ENCODE peak calls at places on chromosomes 1 and 21, in four cellular contexts. E, A, F and U are unnamed samples.

GRCh38 chr1:6672558-6672957 is 29.1 kb downstream of the DNAJC11 start:
- DNase-seq in E (no peak), A (peak), F (no peak), U (no peak)

GRCh38 chr1:81217058-81217457 is 583.7 kb upstream of the ADGRL2 start:
- DNase-seq in E (no peak), A (no peak), F (no peak), U (no peak)

GRCh38 chr1:85297855-85298629 is 21.6 kb upstream of the BCL10 start:
- DNase-seq in E (peak), A (peak), F (peak), U (peak)

GRCh38 chr1:112818990-112819689 is 104.0 kb upstream of the PPM1J start:
- DNase-seq in E (no peak), A (no peak), F (no peak), U (no peak)

GRCh38 chr1:241423541-241424479 is 66.8 kb upstream of the RGS7 start:
- DNase-seq in E (peak), A (no peak), F (peak), U (peak)

GRCh38 chr1:115237507-115237906 is 100.5 kb downstream of the NGF start:
- DNase-seq in E (no peak), A (no peak), F (no peak), U (no peak)

GRCh38 chr1:172990598-172991215 is 60.0 kb downstream of the TNFSF18 start:
- DNase-seq in E (no peak), A (no peak), F (no peak), U (no peak)

GRCh38 chr1:201954263-201955008 is 867 bp upstream of the TIMM17A start:
- DNase-seq in E (no peak), A (no peak), F (peak), U (peak)

GRCh38 chr1:176768532-176768931 is 305.6 kb downstream of the PAPPA2 start:
- DNase-seq in E (no peak), A (no peak), F (no peak), U (no peak)

GRCh38 chr1:8598060-8598724 is 219.2 kb downstream of the RERE start:
- DNase-seq in E (peak), A (peak), F (no peak), U (no peak)

GRCh38 chr1:164311376-164311775 is 247.6 kb upstream of the PBX1 start:
- DNase-seq in E (no peak), A (no peak), F (no peak), U (no peak)

GRCh38 chr1:213606252-213606820 is 381.4 kb upstream of the PROX1 start:
- DNase-seq in E (no peak), A (no peak), F (no peak), U (no peak)

GRCh38 chr1:229001467-229001866 is 266.2 kb downstream of the RHOU start:
- DNase-seq in E (peak), A (no peak), F (no peak), U (no peak)

GRCh38 chr1:5660141-5660935 is 331.9 kb downstream of the NPHP4 start:
- DNase-seq in E (no peak), A (no peak), F (no peak), U (no peak)

GRCh38 chr21:36936361-36937135 is 29.9 kb downstream of the HLCS start:
- DNase-seq in E (no peak), A (no peak), F (no peak), U (no peak)

GRCh38 chr21:34795152-34796141 is 126.7 kb downstream of the CLIC6 start:
- DNase-seq in E (peak), A (no peak), F (no peak), U (no peak)

GRCh38 chr1:155698382-155699038 is 9.6 kb downstream of the DAP3 start:
- DNase-seq in E (no peak), A (no peak), F (no peak), U (no peak)

GRCh38 chr1:22712502-22713271 is 2.0 kb downstream of the EPHB2 start:
- DNase-seq in E (no peak), A (no peak), F (no peak), U (peak)

GRCh38 chr1:234997201-234998173 is 131.2 kb downstream of the TOMM20 start:
- DNase-seq in E (peak), A (peak), F (no peak), U (no peak)

GRCh38 chr1:85357817-85358216 is 81.4 kb upstream of the BCL10 start:
- DNase-seq in E (no peak), A (no peak), F (no peak), U (no peak)

GRCh38 chr1:93692983-93693591 is 11.4 kb upstream of the BCAR3 start:
- DNase-seq in E (no peak), A (no peak), F (peak), U (peak)

GRCh38 chr21:14353712-14354111 is 29.2 kb downstream of the HSPA13 start:
- DNase-seq in E (no peak), A (no peak), F (no peak), U (no peak)

GRCh38 chr1:76035053-76035452 is 39.5 kb upstream of the ST6GALNAC3 start:
- DNase-seq in E (peak), A (no peak), F (no peak), U (no peak)

GRCh38 chr1:44390277-44390676 is 14.8 kb upstream of the RNF220 start:
- DNase-seq in E (peak), A (no peak), F (no peak), U (no peak)

GRCh38 chr1:220363196-220363831 is 91.1 kb upstream of the RAB3GAP2 start:
- DNase-seq in E (no peak), A (no peak), F (no peak), U (no peak)